ENCODE peak calls at places on chromosomes 3 and 15, in seven cellular contexts. N is G401; I is mesothelial cell of epicardium; X is naive thymus-derived CD8-positive, alpha-beta T cell; E is neural progenitor cell; U is T-helper 1 cell; P is HT1080. C is an unnamed sample.

GRCh38 chr15:28021281-28022039 is 77.7 kb downstream of the OCA2 start:
- DNase-seq in E (peak), N (peak), P (peak), I (peak), U (no peak), X (no peak), C (peak)

GRCh38 chr3:58647661-58648141 is 18.9 kb downstream of the FAM3D start:
- DNase-seq in U (no peak), N (no peak), P (no peak), X (no peak), E (no peak), I (no peak), C (no peak)

GRCh38 chr15:35545316-35545824 is 595 bp downstream of the DPH6 start:
- DNase-seq in E (no peak), N (no peak), X (no peak), P (peak), I (no peak), U (no peak), C (peak)

GRCh38 chr3:179806177-179806576 is 153.3 kb downstream of the USP13 start:
- DNase-seq in N (no peak), I (no peak), E (no peak), P (peak), X (no peak), U (no peak), C (no peak)

GRCh38 chr15:44537728-44538240 is 837 bp downstream of the EIF3J start:
- DNase-seq in E (no peak), I (no peak), X (no peak), N (no peak), P (no peak), U (no peak), C (no peak)

GRCh38 chr15:31560643-31561042 is 234.0 kb downstream of the KLF13 start:
- DNase-seq in N (no peak), P (no peak), E (no peak), X (no peak), I (no peak), U (no peak), C (no peak)

GRCh38 chr15:48581221-48581620 is 64.3 kb downstream of the FBN1 start:
- DNase-seq in I (no peak), N (no peak), E (no peak), P (no peak), U (no peak), X (no peak), C (no peak)

GRCh38 chr3:8729479-8729878 is 4.1 kb upstream of the CAV3 start:
- DNase-seq in X (no peak), P (no peak), N (no peak), U (no peak), I (no peak), E (no peak), C (no peak)

GRCh38 chr15:81225161-81225671 is 28.5 kb downstream of the IL16 start:
- DNase-seq in E (no peak), N (peak), P (no peak), U (no peak), I (no peak), X (no peak), C (peak)

GRCh38 chr15:74863239-74864056 is 9.7 kb downstream of the SCAMP2 start:
- DNase-seq in N (no peak), I (no peak), X (no peak), P (peak), U (no peak), E (no peak), C (no peak)

GRCh38 chr3:43001094-43001553 is 22.0 kb downstream of the GASK1A start:
- DNase-seq in X (no peak), P (no peak), N (peak), U (no peak), E (no peak), I (no peak), C (peak)

GRCh38 chr3:135678386-135678785 is 287.1 kb upstream of the PPP2R3A start:
- DNase-seq in N (no peak), E (no peak), X (no peak), I (no peak), U (no peak), P (no peak), C (no peak)

GRCh38 chr3:70516081-70516480 is 203.6 kb upstream of the MDFIC2 start:
- DNase-seq in N (no peak), U (no peak), I (no peak), P (no peak), E (no peak), X (no peak), C (no peak)

GRCh38 chr3:184230603-184231528 is 1.5 kb downstream of the VWA5B2 start:
- DNase-seq in X (no peak), E (peak), U (no peak), P (no peak), I (no peak), N (peak), C (peak)

GRCh38 chr15:90419738-90420487 is 31.9 kb downstream of the IQGAP1 start:
- DNase-seq in P (peak), E (no peak), X (no peak), N (no peak), U (no peak), I (no peak), C (no peak)

GRCh38 chr3:112228786-112229185 is 65.2 kb downstream of the SLC9C1 start:
- DNase-seq in E (no peak), P (no peak), X (no peak), N (no peak), I (no peak), U (no peak), C (no peak)

GRCh38 chr15:35439291-35439690 is 106.7 kb downstream of the DPH6 start:
- DNase-seq in I (no peak), P (no peak), N (peak), X (no peak), E (no peak), U (no peak), C (peak)

C was measured in cerebellar cortex.